ENCODE peak calls at places on chromosomes 13 and 19, in seven cellular contexts. One of them, this sample, is unnamed.
A peak's percentile ranks its signal among the peaks of the same experiment; 100 is the strongest.

GRCh38 chr13:44136693-44137268 is 236.8 kb upstream of the SERP2 start:
- DNase-seq in dorsolateral prefrontal cortex: no peak
- DNase-seq in BE2C: no peak
- DNase-seq in epithelial cell of esophagus: peak; percentile 39
- DNase-seq in left ventricle myocardium inferior: no peak
- DNase-seq in neural progenitor cell: no peak
- DNase-seq in cardiac muscle cell: no peak
- DNase-seq in this sample: no peak

GRCh38 chr13:26784704-26785639 is 24.4 kb upstream of the GPR12 start:
- DNase-seq in cardiac muscle cell: no peak
- DNase-seq in epithelial cell of esophagus: no peak
- DNase-seq in BE2C: no peak
- DNase-seq in dorsolateral prefrontal cortex: no peak
- DNase-seq in neural progenitor cell: peak; percentile 50
- DNase-seq in left ventricle myocardium inferior: no peak
- DNase-seq in this sample: no peak

GRCh38 chr19:33740811-33741396 is 55.8 kb upstream of the KCTD15 start:
- DNase-seq in cardiac muscle cell: peak; percentile 58
- DNase-seq in epithelial cell of esophagus: peak; percentile 20
- DNase-seq in left ventricle myocardium inferior: no peak
- DNase-seq in neural progenitor cell: peak; percentile 90
- DNase-seq in dorsolateral prefrontal cortex: no peak
- DNase-seq in BE2C: no peak
- DNase-seq in this sample: peak; percentile 40

GRCh38 chr13:48976677-48977625 is 1.2 kb downstream of the FNDC3A start:
- DNase-seq in BE2C: no peak
- DNase-seq in epithelial cell of esophagus: no peak
- DNase-seq in neural progenitor cell: no peak
- DNase-seq in left ventricle myocardium inferior: no peak
- DNase-seq in dorsolateral prefrontal cortex: peak; percentile 27
- DNase-seq in cardiac muscle cell: no peak
- DNase-seq in this sample: peak; percentile 61

GRCh38 chr13:49300716-49301589 is 53.2 kb downstream of the CDADC1 start:
- DNase-seq in left ventricle myocardium inferior: no peak
- DNase-seq in neural progenitor cell: peak; percentile 73
- DNase-seq in cardiac muscle cell: peak; percentile 82
- DNase-seq in epithelial cell of esophagus: peak; percentile 71
- DNase-seq in dorsolateral prefrontal cortex: peak; percentile 59
- DNase-seq in BE2C: peak; percentile 62
- DNase-seq in this sample: peak; percentile 76

GRCh38 chr13:98570929-98571372 is 6.0 kb downstream of the STK24 start:
- DNase-seq in dorsolateral prefrontal cortex: no peak
- DNase-seq in BE2C: no peak
- DNase-seq in cardiac muscle cell: no peak
- DNase-seq in left ventricle myocardium inferior: no peak
- DNase-seq in epithelial cell of esophagus: peak; percentile 85
- DNase-seq in neural progenitor cell: no peak
- DNase-seq in this sample: peak; percentile 49

GRCh38 chr19:17871878-17872250 is at the start of gene SLC5A5:
- DNase-seq in left ventricle myocardium inferior: no peak
- DNase-seq in BE2C: no peak
- DNase-seq in dorsolateral prefrontal cortex: no peak
- DNase-seq in cardiac muscle cell: no peak
- DNase-seq in neural progenitor cell: peak; percentile 45
- DNase-seq in epithelial cell of esophagus: no peak
- DNase-seq in this sample: no peak

GRCh38 chr13:49560270-49561063 is 24.9 kb downstream of the RCBTB1 start:
- DNase-seq in BE2C: no peak
- DNase-seq in left ventricle myocardium inferior: no peak
- DNase-seq in epithelial cell of esophagus: peak; percentile 74
- DNase-seq in dorsolateral prefrontal cortex: no peak
- DNase-seq in neural progenitor cell: peak; percentile 11
- DNase-seq in cardiac muscle cell: peak; percentile 70
- DNase-seq in this sample: peak; percentile 46

GRCh38 chr19:6219592-6220290 is 60.0 kb downstream of the MLLT1 start:
- DNase-seq in left ventricle myocardium inferior: no peak
- DNase-seq in epithelial cell of esophagus: no peak
- DNase-seq in cardiac muscle cell: peak; percentile 42
- DNase-seq in BE2C: peak; percentile 29
- DNase-seq in dorsolateral prefrontal cortex: no peak
- DNase-seq in neural progenitor cell: no peak
- DNase-seq in this sample: no peak

DNA sequence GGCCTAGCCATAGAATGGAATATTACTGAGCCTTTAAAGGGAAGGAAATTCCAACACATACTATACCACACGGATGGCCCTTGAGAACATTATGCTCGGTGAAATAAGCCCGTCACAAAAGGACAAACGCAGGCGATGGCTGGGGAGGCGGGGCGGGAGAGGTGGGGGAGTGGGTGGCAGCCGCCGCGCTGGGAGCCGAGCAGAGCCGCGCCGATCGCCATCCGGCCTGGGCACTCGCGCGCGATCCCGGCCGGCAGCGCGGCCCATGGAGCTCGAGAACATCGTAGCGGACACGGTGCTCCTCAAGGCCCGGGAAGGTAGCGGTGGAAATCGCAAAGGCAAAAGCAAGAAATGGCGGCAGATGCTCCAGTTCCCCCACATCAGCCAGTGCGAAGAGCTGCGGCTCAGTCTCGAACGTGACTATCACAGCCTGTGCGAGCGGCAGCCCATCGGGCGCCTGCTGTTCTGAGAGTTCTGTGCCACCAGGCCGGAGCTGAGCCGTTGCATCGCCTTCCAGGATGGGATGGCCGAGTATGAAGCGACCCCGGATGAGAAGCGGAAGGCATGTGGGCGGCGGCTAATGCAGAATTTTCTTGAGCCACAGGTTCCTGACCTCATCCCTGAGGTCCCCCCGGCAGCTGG is 140.1 kb downstream of the ZDHHC20 start:
- DNase-seq in epithelial cell of esophagus: no peak
- DNase-seq in dorsolateral prefrontal cortex: no peak
- DNase-seq in neural progenitor cell: no peak
- DNase-seq in left ventricle myocardium inferior: no peak
- DNase-seq in cardiac muscle cell: peak; percentile 37
- DNase-seq in BE2C: no peak
- DNase-seq in this sample: no peak
- H3K4me3 ChIP-seq in epithelial cell of esophagus: no peak overlapping the region
- H3K4me3 ChIP-seq in dorsolateral prefrontal cortex: peak overlapping the region; percentile 40
- H3K4me3 ChIP-seq in neural progenitor cell: no peak overlapping the region
- H3K4me3 ChIP-seq in left ventricle myocardium inferior: peak overlapping the region; percentile 55
- H3K4me3 ChIP-seq in cardiac muscle cell: no peak overlapping the region
- H3K4me3 ChIP-seq in BE2C: no peak overlapping the region
- H3K4me3 ChIP-seq in this sample: no peak overlapping the region

GRCh38 chr19:13163609-13164364 is 13.6 kb downstream of the IER2 start:
- DNase-seq in neural progenitor cell: peak; percentile 94
- DNase-seq in epithelial cell of esophagus: peak; percentile 57
- DNase-seq in left ventricle myocardium inferior: peak; percentile 67
- DNase-seq in dorsolateral prefrontal cortex: no peak
- DNase-seq in cardiac muscle cell: peak; percentile 95
- DNase-seq in BE2C: peak; percentile 94
- DNase-seq in this sample: no peak
- H3K4me3 ChIP-seq in neural progenitor cell: peak overlapping the region; percentile 47
- H3K4me3 ChIP-seq in epithelial cell of esophagus: peak overlapping the region; percentile 30
- H3K4me3 ChIP-seq in left ventricle myocardium inferior: peak overlapping the region; percentile 59
- H3K4me3 ChIP-seq in dorsolateral prefrontal cortex: peak overlapping the region; percentile 55
- H3K4me3 ChIP-seq in cardiac muscle cell: no peak overlapping the region
- H3K4me3 ChIP-seq in BE2C: peak overlapping the region; percentile 58
- H3K4me3 ChIP-seq in this sample: peak overlapping the region; percentile 51

GRCh38 chr19:19517235-19517619 is 1.2 kb downstream of the NDUFA13 start:
- DNase-seq in epithelial cell of esophagus: no peak
- DNase-seq in cardiac muscle cell: no peak
- DNase-seq in neural progenitor cell: no peak
- DNase-seq in dorsolateral prefrontal cortex: no peak
- DNase-seq in left ventricle myocardium inferior: no peak
- DNase-seq in BE2C: no peak
- DNase-seq in this sample: no peak
- H3K4me3 ChIP-seq in epithelial cell of esophagus: peak overlapping the region; percentile 97
- H3K4me3 ChIP-seq in cardiac muscle cell: peak overlapping the region; percentile 66
- H3K4me3 ChIP-seq in neural progenitor cell: peak overlapping the region; percentile 72
- H3K4me3 ChIP-seq in dorsolateral prefrontal cortex: peak overlapping the region; percentile 71
- H3K4me3 ChIP-seq in left ventricle myocardium inferior: peak overlapping the region; percentile 79
- H3K4me3 ChIP-seq in BE2C: no peak overlapping the region
- H3K4me3 ChIP-seq in this sample: peak overlapping the region; percentile 96

GRCh38 chr19:31073485-31074221 is 275.6 kb downstream of the TSHZ3 start:
- DNase-seq in neural progenitor cell: peak; percentile 32
- DNase-seq in left ventricle myocardium inferior: no peak
- DNase-seq in dorsolateral prefrontal cortex: no peak
- DNase-seq in BE2C: no peak
- DNase-seq in cardiac muscle cell: no peak
- DNase-seq in epithelial cell of esophagus: no peak
- DNase-seq in this sample: no peak
- H3K4me3 ChIP-seq in neural progenitor cell: no peak overlapping the region
- H3K4me3 ChIP-seq in left ventricle myocardium inferior: no peak overlapping the region
- H3K4me3 ChIP-seq in dorsolateral prefrontal cortex: no peak overlapping the region
- H3K4me3 ChIP-seq in BE2C: no peak overlapping the region
- H3K4me3 ChIP-seq in cardiac muscle cell: no peak overlapping the region
- H3K4me3 ChIP-seq in epithelial cell of esophagus: no peak overlapping the region
- H3K4me3 ChIP-seq in this sample: no peak overlapping the region

GRCh38 chr19:1446713-1447564 is 3.0 kb upstream of the APC2 start:
- DNase-seq in dorsolateral prefrontal cortex: no peak
- DNase-seq in cardiac muscle cell: no peak
- DNase-seq in BE2C: peak; percentile 66
- DNase-seq in neural progenitor cell: peak; percentile 79
- DNase-seq in epithelial cell of esophagus: no peak
- DNase-seq in left ventricle myocardium inferior: no peak
- DNase-seq in this sample: no peak
- H3K4me3 ChIP-seq in dorsolateral prefrontal cortex: peak overlapping the region; percentile 70
- H3K4me3 ChIP-seq in cardiac muscle cell: peak overlapping the region; percentile 53
- H3K4me3 ChIP-seq in BE2C: peak overlapping the region; percentile 51
- H3K4me3 ChIP-seq in neural progenitor cell: peak overlapping the region; percentile 49
- H3K4me3 ChIP-seq in epithelial cell of esophagus: no peak overlapping the region
- H3K4me3 ChIP-seq in left ventricle myocardium inferior: peak overlapping the region; percentile 63
- H3K4me3 ChIP-seq in this sample: no peak overlapping the region

GRCh38 chr13:51644649-51645048 is 60.4 kb downstream of the WDFY2 start:
- DNase-seq in left ventricle myocardium inferior: no peak
- DNase-seq in cardiac muscle cell: peak; percentile 62
- DNase-seq in epithelial cell of esophagus: peak; percentile 28
- DNase-seq in dorsolateral prefrontal cortex: no peak
- DNase-seq in BE2C: no peak
- DNase-seq in neural progenitor cell: no peak
- DNase-seq in this sample: no peak

GRCh38 chr13:51643882-51644281 is 59.6 kb downstream of the WDFY2 start:
- DNase-seq in BE2C: no peak
- DNase-seq in neural progenitor cell: no peak
- DNase-seq in epithelial cell of esophagus: peak; percentile 86
- DNase-seq in dorsolateral prefrontal cortex: no peak
- DNase-seq in cardiac muscle cell: peak; percentile 93
- DNase-seq in left ventricle myocardium inferior: no peak
- DNase-seq in this sample: no peak

GRCh38 chr13:51647067-51647466 is 62.8 kb downstream of the WDFY2 start:
- DNase-seq in neural progenitor cell: no peak
- DNase-seq in left ventricle myocardium inferior: no peak
- DNase-seq in cardiac muscle cell: no peak
- DNase-seq in dorsolateral prefrontal cortex: no peak
- DNase-seq in BE2C: no peak
- DNase-seq in epithelial cell of esophagus: no peak
- DNase-seq in this sample: no peak

GRCh38 chr13:51646041-51646670 is 61.9 kb downstream of the WDFY2 start:
- DNase-seq in cardiac muscle cell: no peak
- DNase-seq in left ventricle myocardium inferior: no peak
- DNase-seq in BE2C: no peak
- DNase-seq in epithelial cell of esophagus: no peak
- DNase-seq in neural progenitor cell: peak; percentile 16
- DNase-seq in dorsolateral prefrontal cortex: no peak
- DNase-seq in this sample: no peak

DNA sequence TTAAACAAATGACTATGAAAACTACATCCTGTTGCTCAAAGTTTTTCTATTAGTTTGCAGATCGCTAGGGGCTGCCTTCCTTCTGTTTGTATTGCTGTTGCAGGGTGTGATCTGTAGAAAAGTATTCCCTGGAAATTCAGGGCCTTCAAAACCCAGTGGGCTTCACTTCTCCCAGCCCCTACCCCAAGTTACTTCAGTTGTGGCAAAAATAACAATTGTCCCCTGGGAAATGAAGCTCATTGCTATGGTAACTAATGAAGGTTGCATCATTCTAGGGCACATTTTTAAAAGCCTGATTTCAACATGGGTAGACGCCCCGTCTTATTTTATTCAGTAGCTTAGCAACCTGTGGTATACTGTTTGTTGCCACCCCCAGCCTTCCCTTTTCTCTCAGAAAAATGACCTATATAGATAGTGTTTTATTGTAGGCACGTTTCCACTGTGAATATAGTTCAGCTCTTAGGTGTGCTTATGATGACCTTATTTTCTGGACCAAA is 60.9 kb downstream of the WDFY2 start:
- DNase-seq in dorsolateral prefrontal cortex: no peak
- DNase-seq in left ventricle myocardium inferior: no peak
- DNase-seq in cardiac muscle cell: peak; percentile 91
- DNase-seq in epithelial cell of esophagus: peak; percentile 59
- DNase-seq in neural progenitor cell: no peak
- DNase-seq in BE2C: no peak
- DNase-seq in this sample: no peak
- H3K4me3 ChIP-seq in dorsolateral prefrontal cortex: no peak overlapping the region
- H3K4me3 ChIP-seq in left ventricle myocardium inferior: no peak overlapping the region
- H3K4me3 ChIP-seq in cardiac muscle cell: no peak overlapping the region
- H3K4me3 ChIP-seq in epithelial cell of esophagus: no peak overlapping the region
- H3K4me3 ChIP-seq in neural progenitor cell: no peak overlapping the region
- H3K4me3 ChIP-seq in BE2C: no peak overlapping the region
- H3K4me3 ChIP-seq in this sample: no peak overlapping the region

DNA sequence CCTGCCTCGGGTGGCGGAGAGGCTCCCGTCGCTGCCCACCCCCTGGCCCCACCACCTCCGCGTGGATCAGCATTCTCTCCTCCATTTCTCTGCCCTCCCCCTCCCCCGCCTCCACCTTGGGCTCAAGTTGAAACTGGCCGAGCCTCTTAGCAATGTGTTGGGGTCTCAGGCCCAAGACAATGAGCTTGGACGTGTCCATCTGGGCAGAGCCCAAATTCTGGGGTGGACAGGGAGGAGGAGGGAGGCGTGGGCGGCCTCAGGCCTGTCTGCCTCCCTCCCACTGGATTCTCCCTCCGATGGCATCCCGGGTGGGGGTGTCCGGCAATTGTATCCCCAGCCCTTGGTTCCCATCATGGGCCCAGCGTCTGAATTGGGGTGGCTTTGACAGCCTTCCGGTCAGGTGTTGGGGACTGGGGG is 1.2 kb downstream of the CELF5 start:
- DNase-seq in BE2C: no peak
- DNase-seq in left ventricle myocardium inferior: no peak
- DNase-seq in epithelial cell of esophagus: no peak
- DNase-seq in dorsolateral prefrontal cortex: no peak
- DNase-seq in cardiac muscle cell: no peak
- DNase-seq in neural progenitor cell: no peak
- DNase-seq in this sample: no peak
- H3K4me3 ChIP-seq in BE2C: no peak overlapping the region
- H3K4me3 ChIP-seq in left ventricle myocardium inferior: no peak overlapping the region
- H3K4me3 ChIP-seq in epithelial cell of esophagus: no peak overlapping the region
- H3K4me3 ChIP-seq in dorsolateral prefrontal cortex: peak overlapping the region; percentile 64
- H3K4me3 ChIP-seq in cardiac muscle cell: no peak overlapping the region
- H3K4me3 ChIP-seq in neural progenitor cell: peak overlapping the region; percentile 85
- H3K4me3 ChIP-seq in this sample: no peak overlapping the region

This sample was measured in Jurkat, Clone E6-1.